ENCODE peak calls at places on chromosomes 16 and 17, in nine cellular contexts. K is HFF-Myc; A is choroid plexus epithelial cell; P is activated naive CD4-positive, alpha-beta T cell; L is AML-193; Q is natural killer cell; S is stomach; V is hypothalamus; W is NCI-H1694 treated with DMSO at 0.1 percent for 48 hours. N is an unnamed sample.
A peak's percentile ranks its signal among the peaks of the same experiment; 100 is the strongest.

GRCh38 chr17:7972131-7972785 is 30.2 kb upstream of the GUCY2D start:
- DNase-seq in Q (no peak), P (no peak), S (no peak), W (no peak), L (no peak), K (no peak), V (no peak), A (peak; percentile 48), N (no peak)

GRCh38 chr16:11233727-11234376 is 22.2 kb downstream of the SOCS1 start:
- DNase-seq in V (no peak), Q (no peak), A (no peak), P (peak; percentile 21), W (no peak), S (no peak), K (no peak), L (peak; percentile 11), N (no peak)

GRCh38 chr16:87216148-87216823 is 100.9 kb downstream of the C16orf95 start:
- DNase-seq in A (no peak), Q (no peak), P (no peak), V (no peak), S (no peak), K (no peak), L (no peak), W (no peak), N (no peak)

GRCh38 chr17:50203086-50203485 is 1.7 kb upstream of the COL1A1 start:
- DNase-seq in K (no peak), L (no peak), V (no peak), A (no peak), S (no peak), Q (no peak), W (no peak), P (no peak), N (no peak)

GRCh38 chr17:82148997-82149396 is 51.0 kb upstream of the FASN start:
- DNase-seq in L (no peak), P (no peak), A (no peak), Q (no peak), V (no peak), W (no peak), K (no peak), S (no peak), N (no peak)

GRCh38 chr16:54171855-54172537 is 114.6 kb downstream of the IRX3 start:
- DNase-seq in K (no peak), L (no peak), S (no peak), P (no peak), A (peak; percentile 88), V (no peak), Q (no peak), W (no peak), N (no peak)

GRCh38 chr16:53068423-53068833 is 13.6 kb downstream of the CHD9 start:
- DNase-seq in P (no peak), W (no peak), A (no peak), V (no peak), S (no peak), L (no peak), Q (no peak), K (no peak), N (no peak)

GRCh38 chr16:54353097-54353496 is 66.5 kb upstream of the IRX3 start:
- DNase-seq in Q (no peak), A (no peak), W (no peak), S (no peak), P (no peak), V (no peak), K (no peak), L (no peak), N (no peak)

N was measured in mesothelial cell of epicardium.